ENCODE peak calls at places on chromosomes 12 and 14, in five cellular contexts. A is K562, L is GM12878, E is HepG2, H is H1. R is an unnamed sample.

GRCh38 chr12:10128687-10129086 is 1.3 kb downstream of the CLEC7A start:
- DNase-seq in A (no peak), H (no peak), L (no peak), E (no peak), R (no peak)

GRCh38 chr12:39824505-39825198 is 205.0 kb upstream of the ABCD2 start:
- DNase-seq in L (no peak), H (no peak), A (no peak), E (peak; percentile 6), R (no peak)

GRCh38 chr12:227286-227915 is 13.4 kb upstream of the SLC6A12 start:
- DNase-seq in A (no peak), E (no peak), H (peak; percentile 23), L (no peak), R (no peak)

GRCh38 chr12:57515934-57516541 is 4.3 kb downstream of the DDIT3 start:
- DNase-seq in H (no peak), A (no peak), E (no peak), L (no peak), R (no peak)

GRCh38 chr12:13911756-13912554 is 69.4 kb downstream of the GRIN2B start:
- DNase-seq in A (no peak), H (no peak), E (no peak), L (no peak), R (no peak)

GRCh38 chr14:81656811-81657210 is 123.2 kb upstream of the SEL1L start:
- DNase-seq in A (no peak), L (no peak), E (no peak), H (no peak), R (no peak)

GRCh38 chr14:33768458-33768830 is 182.4 kb downstream of the EGLN3 start:
- DNase-seq in H (no peak), L (no peak), E (no peak), A (no peak), R (no peak)

GRCh38 chr12:105748806-105749600 is 389.8 kb downstream of the NUAK1 start:
- DNase-seq in E (no peak), H (no peak), L (no peak), A (no peak), R (no peak)

GRCh38 chr12:48995061-48995879 is 3.9 kb downstream of the DDN start:
- DNase-seq in E (peak; percentile 67), A (peak; percentile 88), H (peak; percentile 92), L (no peak), R (peak; percentile 71)

GRCh38 chr12:22164101-22164500 is 118.1 kb downstream of the CMAS start:
- DNase-seq in H (no peak), L (no peak), E (no peak), A (no peak), R (no peak)

GRCh38 chr12:67813509-67813908 is 165.0 kb downstream of the DYRK2 start:
- DNase-seq in A (no peak), H (no peak), L (no peak), E (no peak), R (no peak)

GRCh38 chr14:70601162-70601561 is 707 bp upstream of the MED6 start:
- DNase-seq in H (no peak), E (no peak), L (no peak), A (no peak), R (no peak)

GRCh38 chr12:95115641-95116040 is 42.2 kb upstream of the NR2C1 start:
- DNase-seq in L (no peak), A (no peak), H (no peak), E (no peak), R (no peak)

GRCh38 chr12:66354291-66354690 is 52.0 kb downstream of the HELB start:
- DNase-seq in A (no peak), H (no peak), E (no peak), L (no peak), R (no peak)

GRCh38 chr12:118136559-118137003 is 657 bp downstream of the PEBP1 start:
- DNase-seq in L (no peak), E (peak; percentile 52), A (no peak), H (peak; percentile 58), R (no peak)

GRCh38 chr12:109753054-109753401 is 39.4 kb downstream of the FAM222A start:
- DNase-seq in L (no peak), H (peak; percentile 26), E (no peak), A (no peak), R (no peak)

GRCh38 chr14:30331030-30331429 is 227.9 kb upstream of the G2E3 start:
- DNase-seq in A (no peak), L (no peak), E (no peak), H (no peak), R (no peak)

GRCh38 chr12:81468206-81468605 is 290.9 kb downstream of the PPFIA2 start:
- DNase-seq in H (no peak), A (no peak), L (no peak), E (no peak), R (no peak)

GRCh38 chr12:122837306-122838265 is 2.3 kb downstream of the HIP1R start:
- DNase-seq in L (no peak), A (no peak), E (peak; percentile 57), H (no peak), R (no peak)

GRCh38 chr14:102668291-102668873 is 75.9 kb downstream of the RCOR1 start:
- DNase-seq in A (no peak), H (no peak), L (no peak), E (no peak), R (no peak)

GRCh38 chr14:59439256-59440015 is 25.7 kb downstream of the GPR135 start:
- DNase-seq in L (no peak), E (no peak), H (no peak), A (no peak), R (no peak)

GRCh38 chr12:56521209-56521589 is 421 bp upstream of the RBMS2 start:
- DNase-seq in A (no peak), L (no peak), E (no peak), H (no peak), R (no peak)

GRCh38 chr14:90087433-90087832 is 25.6 kb downstream of the KCNK13 start:
- DNase-seq in A (no peak), E (peak; percentile 74), L (no peak), H (no peak), R (no peak)

GRCh38 chr12:32522322-32523221 is 123.2 kb downstream of the FGD4 start:
- DNase-seq in H (no peak), L (peak; percentile 9), A (no peak), E (no peak), R (no peak)

GRCh38 chr14:22008098-22008412 is 334.4 kb upstream of the OR4E1 start:
- DNase-seq in H (no peak), L (no peak), A (no peak), E (no peak), R (no peak)

GRCh38 chr12:123395236-123395635 is 11.3 kb downstream of the KMT5A start:
- DNase-seq in L (no peak), A (no peak), E (no peak), H (no peak), R (no peak)

GRCh38 chr12:132154941-132155770 is 10.9 kb downstream of the NOC4L start:
- DNase-seq in L (no peak), E (no peak), H (no peak), A (no peak), R (no peak)

DNA sequence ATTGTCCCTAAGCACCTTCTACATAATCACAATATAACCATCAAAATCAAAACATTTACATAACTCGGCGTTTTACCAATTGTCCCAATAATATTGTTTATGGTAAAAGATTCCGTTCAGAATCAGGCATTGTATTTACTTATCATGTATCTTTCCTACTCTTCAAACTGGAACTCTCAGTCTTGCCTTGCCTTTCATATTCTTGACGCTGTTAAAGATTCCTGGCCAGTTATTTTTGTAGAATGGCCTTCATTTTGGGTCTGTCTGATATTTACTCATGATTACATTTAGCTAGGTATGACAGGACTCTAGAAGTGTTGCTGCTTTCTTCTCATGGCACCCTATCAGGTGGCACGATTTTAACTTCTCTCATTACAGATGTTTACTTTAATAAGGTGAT is 850 bp upstream of the HEATR5A start:
- DNase-seq in A (no peak), L (no peak), H (no peak), E (peak; percentile 26), R (no peak)
- H3K27ac ChIP-seq in A (peak overlapping the region; percentile 99), L (peak overlapping the region; percentile 67), H (no peak overlapping the region), E (peak overlapping the region; percentile 89), R (peak overlapping the region; percentile 75)

DNA sequence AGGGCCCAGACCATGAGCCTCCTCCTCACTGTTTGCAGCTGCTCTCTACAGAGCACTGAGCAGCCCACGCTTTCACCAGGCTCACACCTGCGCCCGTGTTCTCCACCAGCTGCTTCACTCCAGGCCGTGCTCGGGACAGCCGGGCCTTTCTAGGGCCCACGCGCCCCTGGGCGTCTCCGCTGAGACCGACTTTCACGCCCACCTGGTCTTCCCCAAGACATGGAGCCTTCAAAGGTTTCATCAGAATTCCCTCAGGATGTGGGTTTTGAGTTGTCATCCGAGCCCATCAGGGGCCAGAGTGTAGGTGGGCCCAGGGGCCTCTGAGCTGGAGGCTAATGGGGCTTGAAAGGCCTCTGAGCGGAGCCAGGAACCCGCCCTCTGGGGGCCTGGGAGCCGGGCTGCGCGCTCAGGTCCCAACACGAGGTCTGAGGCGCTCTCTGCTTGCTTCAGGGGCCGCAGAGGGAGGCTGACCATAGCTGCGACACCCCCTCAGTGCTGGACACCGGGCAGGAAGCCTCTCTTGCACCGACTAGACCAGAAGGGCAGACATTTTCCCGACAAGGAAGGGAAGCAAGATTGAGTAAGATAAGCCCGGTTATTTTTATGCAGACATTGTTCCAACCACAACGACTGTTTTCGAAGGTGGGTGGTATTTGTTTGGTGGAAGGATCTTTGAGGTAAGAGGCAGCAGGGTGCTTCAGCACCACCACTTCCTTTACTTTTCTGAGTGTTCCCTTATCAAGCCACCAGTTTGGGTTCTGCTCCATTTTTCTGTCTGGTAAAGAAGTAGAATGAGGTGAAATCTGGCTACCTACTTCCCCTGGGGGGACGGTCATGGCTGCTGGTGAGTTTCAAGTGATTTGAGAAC is 125.0 kb upstream of the FUT8 start:
- DNase-seq in L (no peak), A (no peak), H (no peak), E (no peak), R (no peak)
- TF ChIP-seq SP1 in L (peak; percentile 12), A (no peak), H (no peak), E (no peak), R (no peak)

GRCh38 chr14:104753528-104754212 is 723 bp downstream of the SIVA1 start:
- DNase-seq in H (no peak), L (no peak), E (no peak), A (no peak), R (no peak)
- H3K27ac ChIP-seq in H (peak overlapping the region; percentile 85), L (peak overlapping the region; percentile 77), E (peak overlapping the region; percentile 88), A (peak overlapping the region; percentile 89), R (peak overlapping the region; percentile 90)

GRCh38 chr12:20643822-20644221 is 51.3 kb upstream of the SLCO1C1 start:
- DNase-seq in H (no peak), L (no peak), E (no peak), A (no peak), R (no peak)

GRCh38 chr12:20641127-20641526 is 54.0 kb upstream of the SLCO1C1 start:
- DNase-seq in H (no peak), E (no peak), A (no peak), L (no peak), R (no peak)

DNA sequence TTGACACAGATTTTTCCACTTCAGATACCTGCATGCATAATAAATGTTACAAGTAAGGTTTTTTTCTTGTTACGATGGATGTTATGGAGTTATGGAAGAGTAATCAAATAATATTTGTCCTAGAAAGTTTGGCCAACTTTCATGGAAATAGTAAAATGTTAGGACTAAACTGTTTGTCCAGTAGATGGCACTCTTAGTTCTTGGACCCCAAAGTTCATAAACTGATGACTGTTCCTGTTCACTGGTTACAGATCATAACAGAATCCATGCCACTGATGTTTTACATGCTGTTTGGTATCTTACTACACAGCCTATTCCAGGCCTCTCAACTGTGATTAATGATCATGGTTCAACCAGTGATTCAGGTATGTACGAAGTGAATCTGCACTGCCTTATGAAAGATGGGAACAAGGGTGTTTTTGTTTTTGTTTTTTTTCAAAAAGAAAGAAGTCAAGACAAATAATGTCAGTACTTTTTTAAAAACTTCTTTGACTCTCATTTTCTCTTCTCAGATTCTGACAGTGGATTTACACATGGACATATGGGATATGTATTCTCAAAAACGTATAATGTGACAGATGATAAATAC is 48.8 kb upstream of the SLCO1C1 start:
- DNase-seq in E (peak; percentile 58), L (no peak), H (no peak), A (no peak), R (peak; percentile 53)
- TF ChIP-seq SP1 in E (no peak), L (no peak), H (no peak), A (no peak), R (no peak)

R was measured in HCT116.